ENCODE peak calls at places on chromosomes 16 and 17, in six cellular contexts. Q, T, K, O, I and F are unnamed samples.
A peak's percentile ranks its signal among the peaks of the same experiment; 100 is the strongest.

GRCh38 chr17:5283531-5284315 is 1.6 kb downstream of the RABEP1 start:
- DNase-seq in I (no peak), K (no peak), Q (peak; percentile 12), O (no peak), T (no peak), F (no peak)

GRCh38 chr17:35578195-35578928 is at the start of gene PEX12:
- DNase-seq in T (peak; percentile 84), Q (peak; percentile 94), K (peak; percentile 86), O (peak; percentile 81), I (peak; percentile 88), F (peak; percentile 89)

GRCh38 chr17:65222216-65222738 is 85.1 kb downstream of the RGS9 start:
- DNase-seq in Q (no peak), I (no peak), T (no peak), K (no peak), O (no peak), F (no peak)

GRCh38 chr16:2829501-2830354 is at the start of gene ZG16B:
- DNase-seq in T (no peak), I (no peak), K (no peak), O (no peak), Q (peak; percentile 58), F (no peak)

GRCh38 chr17:57612202-57613071 is 132.7 kb downstream of the CCDC182 start:
- DNase-seq in Q (peak; percentile 23), I (no peak), T (peak; percentile 37), K (peak; percentile 8), O (no peak), F (no peak)

GRCh38 chr16:84919267-84919666 is 92.1 kb downstream of the ZDHHC7 start:
- DNase-seq in Q (no peak), O (no peak), T (no peak), K (no peak), I (no peak), F (no peak)

GRCh38 chr16:4768549-4769305 is 1.8 kb upstream of the ZNF500 start:
- DNase-seq in I (peak; percentile 99), Q (peak; percentile 98), T (peak; percentile 99), K (peak; percentile 76), O (peak; percentile 91), F (peak; percentile 98)

GRCh38 chr17:40191237-40192208 is 14.3 kb downstream of the RAPGEFL1 start:
- DNase-seq in I (peak; percentile 77), Q (peak; percentile 71), T (peak; percentile 43), O (peak; percentile 49), K (peak; percentile 47), F (peak; percentile 87)

GRCh38 chr17:50631195-50631907 is 3.3 kb upstream of the ABCC3 start:
- DNase-seq in K (no peak), I (no peak), Q (no peak), T (peak; percentile 50), O (no peak), F (no peak)

GRCh38 chr16:85062303-85062702 is 34.7 kb downstream of the KIAA0513 start:
- DNase-seq in I (no peak), T (no peak), O (no peak), Q (no peak), K (no peak), F (no peak)

GRCh38 chr17:64634217-64634616 is 27.9 kb downstream of the SMURF2 start:
- DNase-seq in I (no peak), Q (no peak), T (no peak), K (no peak), O (no peak), F (no peak)

GRCh38 chr16:80993293-80993691 is 13.4 kb downstream of the CMC2 start:
- DNase-seq in T (peak; percentile 41), O (no peak), Q (no peak), I (no peak), K (no peak), F (no peak)

GRCh38 chr16:3065069-3065741 is at the start of gene IL32:
- DNase-seq in O (no peak), Q (peak; percentile 98), I (peak; percentile 61), T (no peak), K (peak; percentile 73), F (peak; percentile 92)

GRCh38 chr16:80664226-80664625 is 123.4 kb downstream of the DYNLRB2 start:
- DNase-seq in O (no peak), T (no peak), I (no peak), K (no peak), Q (no peak), F (no peak)

GRCh38 chr16:74740795-74741304 is 33.8 kb downstream of the FA2H start:
- DNase-seq in T (no peak), O (peak; percentile 26), Q (peak; percentile 95), I (no peak), K (no peak), F (no peak)

GRCh38 chr17:73096866-73097265 is 4.4 kb upstream of the SLC39A11 start:
- DNase-seq in Q (no peak), I (no peak), O (no peak), T (no peak), K (no peak), F (no peak)
- H3K27ac ChIP-seq in Q (no peak overlapping the region), I (no peak overlapping the region), O (no peak overlapping the region), T (no peak overlapping the region), K (no peak overlapping the region), F (no peak overlapping the region)

DNA sequence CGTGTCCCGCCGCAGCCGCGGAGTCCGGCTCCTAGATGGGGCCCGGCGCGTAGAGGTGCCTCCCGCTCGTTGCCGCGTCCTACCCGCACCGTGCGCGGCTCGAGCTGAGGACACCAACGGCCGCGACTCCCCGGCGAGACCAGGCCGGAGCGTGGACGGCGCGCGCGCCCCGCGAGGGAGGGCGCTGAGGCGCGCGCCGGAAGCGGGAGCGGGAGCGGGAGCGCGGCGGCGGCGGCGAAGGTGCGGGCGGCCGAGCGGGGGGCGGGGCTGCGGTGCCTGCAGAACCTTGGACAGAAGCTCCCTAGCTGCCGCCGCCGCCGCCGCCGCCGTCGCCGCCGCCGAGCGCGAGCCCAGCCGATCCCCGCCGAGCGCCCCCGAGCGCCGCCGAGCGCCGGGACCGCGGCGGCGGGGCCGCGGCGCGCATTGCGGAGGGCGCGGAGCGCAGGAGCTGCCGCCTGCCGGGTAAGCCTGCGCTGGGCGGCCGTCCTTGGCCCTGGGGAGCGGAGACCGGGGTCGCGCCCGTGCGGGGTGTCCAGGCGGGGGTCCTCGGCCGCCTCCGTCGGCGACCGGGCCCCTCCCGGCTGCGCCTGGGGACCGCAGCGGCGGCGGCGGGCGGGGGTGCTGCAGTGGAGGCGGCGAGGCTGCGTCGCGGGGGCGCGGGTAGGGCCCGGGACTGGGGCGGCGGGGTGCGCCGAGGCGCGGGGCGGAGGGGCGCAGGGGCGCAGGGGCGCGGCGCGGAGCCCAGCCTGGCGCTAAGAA is at the start of gene CDK5R1:
- DNase-seq in T (peak; percentile 67), O (no peak), Q (peak; percentile 70), K (peak; percentile 56), I (peak; percentile 74), F (peak; percentile 57)
- H3K27ac ChIP-seq in T (peak within 1 kb of the TSS; percentile 37), O (peak within 1 kb of the TSS; percentile 68), Q (peak within 1 kb of the TSS; percentile 17), K (peak within 1 kb of the TSS; percentile 37), I (peak within 1 kb of the TSS; percentile 85), F (peak within 1 kb of the TSS; percentile 81)

GRCh38 chr17:60139438-60140285 is 10.1 kb upstream of the CA4 start:
- DNase-seq in O (peak; percentile 40), Q (peak; percentile 49), K (peak; percentile 44), I (peak; percentile 80), T (peak; percentile 65), F (peak; percentile 70)

GRCh38 chr17:60145006-60145935 is 4.5 kb upstream of the CA4 start:
- DNase-seq in O (no peak), T (no peak), K (no peak), I (no peak), Q (no peak), F (no peak)

GRCh38 chr17:60146206-60146605 is 3.6 kb upstream of the CA4 start:
- DNase-seq in K (no peak), Q (no peak), T (no peak), O (no peak), I (no peak), F (no peak)

GRCh38 chr17:60141111-60142018 is 8.4 kb upstream of the CA4 start:
- DNase-seq in O (no peak), I (no peak), Q (no peak), T (no peak), K (no peak), F (no peak)

DNA sequence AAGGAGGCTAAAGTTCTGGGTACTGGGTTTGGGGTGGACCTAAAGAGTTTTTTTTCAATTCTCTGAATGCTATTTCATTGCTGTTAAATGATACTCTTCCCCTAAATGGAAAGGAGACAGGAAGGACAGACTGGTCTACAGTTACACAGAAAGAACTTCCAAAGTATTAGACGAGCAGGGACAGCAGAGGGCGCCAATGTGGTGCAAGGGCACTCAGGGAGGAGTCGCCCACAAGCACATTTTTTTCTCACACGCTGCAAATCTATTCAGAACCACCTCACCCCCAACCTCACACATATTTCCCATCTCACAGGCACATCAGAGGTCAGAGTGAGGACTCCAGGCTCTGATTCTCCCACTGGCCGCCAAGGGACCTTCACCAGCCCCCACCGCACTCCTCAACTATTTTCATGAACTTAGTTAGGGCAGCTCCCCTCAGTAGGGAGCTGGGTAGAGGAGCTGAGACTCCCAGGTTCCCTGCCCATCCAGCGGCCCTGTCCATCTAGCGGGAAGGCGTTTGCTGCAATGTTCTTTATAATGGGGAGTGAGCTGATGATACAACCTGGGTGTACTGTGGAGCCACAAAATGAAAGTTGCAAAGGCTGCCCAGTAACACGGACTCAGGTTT is 6.8 kb upstream of the CA4 start:
- DNase-seq in I (peak; percentile 76), O (peak; percentile 83), Q (peak; percentile 82), K (peak; percentile 53), T (peak; percentile 94), F (peak; percentile 84)
- H3K27ac ChIP-seq in I (peak overlapping the region; percentile 38), O (no peak overlapping the region), Q (no peak overlapping the region), K (no peak overlapping the region), T (no peak overlapping the region), F (no peak overlapping the region)

GRCh38 chr17:72407336-72408121 is 286.7 kb downstream of the SOX9 start:
- DNase-seq in I (peak; percentile 22), K (no peak), T (peak; percentile 98), Q (peak; percentile 84), O (no peak), F (no peak)
- H3K27ac ChIP-seq in I (no peak overlapping the region), K (no peak overlapping the region), T (peak overlapping the region; percentile 88), Q (peak overlapping the region; percentile 30), O (no peak overlapping the region), F (no peak overlapping the region)

GRCh38 chr16:87534030-87534653 is 41.3 kb upstream of the ZCCHC14 start:
- DNase-seq in I (no peak), K (no peak), Q (no peak), T (no peak), O (no peak), F (no peak)

GRCh38 chr16:87534751-87535150 is 41.9 kb upstream of the ZCCHC14 start:
- DNase-seq in O (no peak), I (no peak), T (no peak), Q (no peak), K (no peak), F (no peak)

GRCh38 chr16:87536795-87537142 is 43.9 kb upstream of the ZCCHC14 start:
- DNase-seq in I (no peak), K (no peak), O (no peak), Q (no peak), T (no peak), F (no peak)

GRCh38 chr16:87535855-87536794 is 43.3 kb upstream of the ZCCHC14 start:
- DNase-seq in O (no peak), T (no peak), I (no peak), Q (no peak), K (no peak), F (no peak)

GRCh38 chr16:87535457-87535854 is 42.6 kb upstream of the ZCCHC14 start:
- DNase-seq in O (no peak), I (no peak), K (no peak), T (no peak), Q (no peak), F (no peak)
- H3K27ac ChIP-seq in O (no peak overlapping the region), I (no peak overlapping the region), K (no peak overlapping the region), T (no peak overlapping the region), Q (no peak overlapping the region), F (no peak overlapping the region)